ENCODE peak calls at places on chromosomes 4 and X, in nine cellular contexts. Z, A, X, J, E, C, R, D and F are unnamed samples.

GRCh38 chr4:188107931-188108843 is 1.2 kb downstream of the TRIML2 start:
- DNase-seq in R (no peak), D (peak), E (no peak), J (no peak), A (no peak), X (no peak), C (peak), Z (no peak), F (no peak)

GRCh38 chrX:79482686-79483085 is 115.6 kb upstream of the ITM2A start:
- DNase-seq in J (no peak), A (no peak), X (no peak), R (no peak), C (no peak), D (no peak), E (no peak), Z (no peak), F (no peak)

GRCh38 chr4:8294036-8294435 is 24.5 kb downstream of the HTRA3 start:
- DNase-seq in C (no peak), X (no peak), Z (peak), R (peak), J (no peak), A (no peak), E (no peak), D (no peak), F (no peak)

GRCh38 chrX:114675365-114675764 is 91.5 kb downstream of the HTR2C start:
- DNase-seq in Z (no peak), A (no peak), E (no peak), J (peak), R (no peak), C (no peak), X (no peak), D (peak), F (no peak)

GRCh38 chr4:34972189-34972588 is 1272.1 kb downstream of the ARAP2 start:
- DNase-seq in C (no peak), A (no peak), J (no peak), R (no peak), E (no peak), X (no peak), Z (no peak), D (no peak), F (no peak)

GRCh38 chr4:6085028-6085942 is 67.1 kb upstream of the C4orf50 start:
- DNase-seq in E (no peak), A (no peak), C (no peak), R (no peak), J (no peak), Z (no peak), D (no peak), X (no peak), F (no peak)

GRCh38 chrX:7107968-7108480 is 39.5 kb upstream of the STS start:
- DNase-seq in X (no peak), D (no peak), Z (no peak), J (no peak), R (no peak), C (no peak), E (no peak), A (no peak), F (no peak)

GRCh38 chr4:173514641-173515217 is 15.3 kb downstream of the HAND2 start:
- DNase-seq in A (no peak), Z (no peak), D (no peak), X (no peak), C (no peak), R (no peak), E (no peak), J (no peak), F (no peak)

GRCh38 chr4:169604131-169604900 is 8.1 kb downstream of the NEK1 start:
- DNase-seq in J (peak), A (no peak), E (peak), C (no peak), Z (no peak), X (peak), R (no peak), D (no peak), F (peak)

GRCh38 chr4:98659741-98660507 is 1.5 kb upstream of the TSPAN5 start:
- DNase-seq in Z (no peak), C (peak), R (no peak), J (peak), D (peak), X (peak), A (no peak), E (no peak), F (no peak)

GRCh38 chr4:74540193-74540592 is 95.3 kb downstream of the AREG start:
- DNase-seq in C (no peak), Z (no peak), A (no peak), D (no peak), R (no peak), X (no peak), E (no peak), J (peak), F (no peak)

GRCh38 chr4:28832445-28832844 is 1887.7 kb upstream of the PCDH7 start:
- DNase-seq in X (no peak), Z (no peak), A (no peak), C (no peak), D (no peak), E (no peak), J (no peak), R (no peak), F (no peak)